ENCODE peak calls at places on chromosomes 2 and 18, in ten cellular contexts. G is fibroblast of the aortic adventitia, S is endodermal cell, Y is lower lobe of right lung, F is HFFc6, Q is fibroblast of pulmonary artery, Z is omental fat pad, V is BJ, C is MM.1S, D is AG04450. N is an unnamed sample.
A peak's percentile ranks its signal among the peaks of the same experiment; 100 is the strongest.

GRCh38 chr2:237096201-237096600 is 10.5 kb downstream of the COPS8 start:
- DNase-seq in Z (no peak), C (no peak), Y (no peak), V (no peak), G (no peak), F (no peak), Q (peak; percentile 81), D (no peak), S (no peak), N (no peak)

GRCh38 chr2:198499539-198499938 is 695.1 kb downstream of the PLCL1 start:
- DNase-seq in F (no peak), C (no peak), D (peak; percentile 6), S (peak; percentile 42), G (peak; percentile 4), Y (no peak), Z (no peak), Q (peak; percentile 59), V (peak; percentile 52), N (no peak)

GRCh38 chr2:202221873-202222272 is 16.5 kb downstream of the SUMO1 start:
- DNase-seq in S (no peak), V (no peak), G (peak; percentile 20), Z (no peak), Q (peak; percentile 11), D (no peak), F (no peak), C (no peak), Y (no peak), N (no peak)

GRCh38 chr2:219499555-219499954 is 864 bp downstream of the GMPPA start:
- DNase-seq in G (no peak), V (no peak), F (no peak), Q (no peak), D (no peak), Z (no peak), S (no peak), Y (no peak), C (no peak), N (no peak)

GRCh38 chr2:235521844-235522243 is 28.0 kb downstream of the AGAP1 start:
- DNase-seq in C (no peak), G (peak; percentile 25), S (no peak), Z (no peak), F (no peak), V (no peak), Y (no peak), D (no peak), Q (peak; percentile 65), N (no peak)

GRCh38 chr2:113201496-113202304 is 27.9 kb downstream of the PSD4 start:
- DNase-seq in G (no peak), V (no peak), S (no peak), D (no peak), Y (no peak), Q (no peak), C (no peak), Z (no peak), F (no peak), N (no peak)

GRCh38 chr18:59402432-59403090 is 43.5 kb upstream of the LMAN1 start:
- DNase-seq in Z (no peak), C (peak; percentile 88), Y (peak; percentile 72), Q (peak; percentile 78), F (peak; percentile 51), D (peak; percentile 29), G (peak; percentile 72), V (peak; percentile 4), S (peak; percentile 97), N (peak; percentile 84)

GRCh38 chr2:161981679-161982300 is 92.2 kb downstream of the DPP4 start:
- DNase-seq in C (no peak), Q (no peak), Y (no peak), Z (no peak), S (no peak), V (no peak), D (no peak), F (no peak), G (no peak), N (no peak)

GRCh38 chr2:70328921-70329561 is 27.2 kb upstream of the FAM136A start:
- DNase-seq in Y (peak; percentile 69), F (no peak), Z (no peak), C (no peak), D (no peak), V (no peak), S (peak; percentile 77), G (no peak), Q (no peak), N (no peak)

GRCh38 chr2:192196451-192197194 is 1.9 kb upstream of the TMEFF2 start:
- DNase-seq in V (no peak), S (no peak), C (no peak), D (no peak), Q (no peak), Z (no peak), F (no peak), Y (no peak), G (no peak), N (no peak)

GRCh38 chr2:155733091-155733870 is 599.2 kb downstream of the NR4A2 start:
- DNase-seq in Y (no peak), Q (no peak), V (no peak), G (no peak), F (no peak), S (peak; percentile 46), Z (no peak), C (no peak), D (no peak), N (no peak)

GRCh38 chr2:99544608-99545007 is 54.8 kb upstream of the REV1 start:
- DNase-seq in C (no peak), Q (no peak), Y (no peak), V (no peak), Z (no peak), F (no peak), D (no peak), G (no peak), S (no peak), N (no peak)

GRCh38 chr2:195675783-195676427 is 18.9 kb downstream of the SLC39A10 start:
- DNase-seq in V (no peak), Y (no peak), G (no peak), D (no peak), F (no peak), C (no peak), S (no peak), Z (no peak), Q (no peak), N (no peak)

GRCh38 chr2:195674491-195675226 is 17.6 kb downstream of the SLC39A10 start:
- DNase-seq in D (peak; percentile 44), V (no peak), G (peak; percentile 18), S (no peak), Y (no peak), Z (no peak), F (no peak), C (no peak), Q (peak; percentile 37), N (no peak)

GRCh38 chr2:195671563-195671962 is 14.5 kb downstream of the SLC39A10 start:
- DNase-seq in F (no peak), V (no peak), C (no peak), D (no peak), S (no peak), Y (no peak), Q (no peak), Z (no peak), G (peak; percentile 11), N (no peak)

GRCh38 chr2:195677290-195677689 is 20.3 kb downstream of the SLC39A10 start:
- DNase-seq in Z (no peak), V (no peak), S (no peak), F (no peak), C (no peak), Y (no peak), Q (no peak), G (no peak), D (no peak), N (no peak)

GRCh38 chr2:195672674-195673073 is 15.6 kb downstream of the SLC39A10 start:
- DNase-seq in D (no peak), S (no peak), G (no peak), C (no peak), V (no peak), F (no peak), Z (no peak), Y (no peak), Q (no peak), N (no peak)
- TF ChIP-seq CTCF in D (peak; percentile 16), S (peak; percentile 73), G (peak; percentile 13), C (peak; percentile 36), V (no peak), F (peak; percentile 44), Z (no peak), Y (no peak), Q (no peak), N (no peak)

DNA sequence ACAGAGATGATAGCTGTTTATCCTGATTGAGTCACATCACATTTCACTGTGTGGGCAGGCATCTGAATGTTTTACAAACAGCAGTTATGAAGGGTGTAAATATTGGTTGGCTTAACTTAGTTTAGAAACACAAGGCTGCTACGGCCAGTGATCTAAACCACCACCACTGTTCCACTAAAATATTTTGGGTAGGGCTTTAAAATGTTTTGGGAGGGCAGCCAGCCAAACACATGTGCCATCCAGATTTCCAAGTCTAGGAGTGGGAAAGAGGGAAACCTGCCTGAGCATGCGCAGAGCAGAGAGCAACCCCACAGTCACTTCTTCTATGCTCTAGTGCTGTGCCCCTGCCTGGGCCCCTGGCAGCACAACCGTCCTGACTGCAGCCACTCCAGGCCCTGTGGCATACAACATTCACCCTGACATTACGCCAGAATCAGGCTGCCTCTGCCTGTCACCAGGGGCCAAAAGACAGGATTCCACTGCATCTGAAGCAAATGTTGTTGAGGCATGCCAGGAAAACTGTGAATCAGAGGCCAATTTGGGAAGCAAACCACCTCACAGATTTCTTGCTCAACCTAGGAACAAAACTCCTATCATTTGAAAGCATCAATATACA is 74.8 kb upstream of the COL5A2 start:
- DNase-seq in F (peak; percentile 64), Q (peak; percentile 65), V (peak; percentile 74), S (peak; percentile 53), Y (peak; percentile 44), Z (peak; percentile 22), C (no peak), G (peak; percentile 86), D (peak; percentile 16), N (no peak)
- TF ChIP-seq CTCF in F (no peak), Q (no peak), V (no peak), S (no peak), Y (no peak), Z (no peak), C (no peak), G (no peak), D (no peak), N (no peak)

DNA sequence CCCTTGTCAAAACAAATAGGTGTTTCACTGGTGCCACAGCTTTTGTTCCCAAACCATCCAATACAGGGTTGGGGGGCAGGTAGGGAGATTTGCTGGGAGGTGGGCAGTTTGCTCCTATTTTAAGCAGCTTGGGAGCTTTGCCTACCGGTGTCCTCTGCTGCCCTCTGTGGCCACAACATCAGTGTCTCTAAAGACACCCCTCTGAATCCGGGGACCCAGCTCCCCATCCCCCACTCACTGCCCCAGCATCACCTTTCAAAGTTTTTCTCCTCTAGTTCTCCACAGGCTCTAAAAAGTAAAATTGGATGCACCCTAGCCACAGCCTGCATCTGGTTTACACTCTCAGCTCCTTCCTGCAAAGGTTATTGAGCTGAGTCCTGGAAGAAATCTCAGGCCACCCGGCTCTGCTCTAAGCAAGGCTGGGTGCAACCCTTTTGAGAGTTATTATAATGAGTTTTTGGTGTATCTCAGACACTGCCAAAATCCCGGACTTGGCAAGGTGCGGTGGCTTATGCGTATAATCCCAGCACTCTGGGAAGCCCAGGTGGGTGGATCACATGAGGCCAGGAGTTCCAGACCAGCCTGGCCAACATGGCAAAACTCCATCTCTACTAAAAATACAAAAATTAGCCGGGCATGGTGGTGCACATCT is 2.9 kb upstream of the EPAS1 start:
- DNase-seq in G (no peak), C (peak; percentile 34), V (no peak), D (no peak), F (no peak), S (peak; percentile 81), Y (no peak), Q (peak; percentile 37), Z (no peak), N (peak; percentile 51)
- TF ChIP-seq CTCF in G (peak; percentile 27), C (peak; percentile 39), V (peak; percentile 48), D (peak; percentile 42), F (peak; percentile 69), S (peak; percentile 78), Y (peak; percentile 46), Q (peak; percentile 44), Z (no peak), N (peak; percentile 44)

GRCh38 chr2:233384017-233384416 is 29.7 kb downstream of the DGKD start:
- DNase-seq in C (no peak), Q (no peak), G (no peak), D (no peak), V (no peak), Y (no peak), Z (no peak), F (no peak), S (peak; percentile 54), N (no peak)
- TF ChIP-seq CTCF in C (no peak), Q (no peak), G (peak; percentile 8), D (peak; percentile 5), V (no peak), Y (no peak), Z (no peak), F (peak; percentile 32), S (peak; percentile 59), N (peak; percentile 18)